ENCODE peak calls at places on chromosomes 6 and 20, in five cellular contexts. One of them, this sample, is unnamed.

GRCh38 chr6:15484115-15484514 is 178.7 kb downstream of the DTNBP1 start:
- DNase-seq in mammary epithelial cell: no peak
- DNase-seq in SK-N-SH: no peak
- DNase-seq in astrocyte: no peak
- DNase-seq in fibroblast of lung: no peak
- DNase-seq in this sample: no peak

GRCh38 chr6:90468080-90468479 is 118.8 kb downstream of the MAP3K7 start:
- DNase-seq in SK-N-SH: no peak
- DNase-seq in mammary epithelial cell: peak
- DNase-seq in astrocyte: peak
- DNase-seq in fibroblast of lung: peak
- DNase-seq in this sample: no peak

GRCh38 chr6:39280247-39280731 is 33.9 kb downstream of the KCNK17 start:
- DNase-seq in SK-N-SH: no peak
- DNase-seq in fibroblast of lung: no peak
- DNase-seq in mammary epithelial cell: peak
- DNase-seq in astrocyte: no peak
- DNase-seq in this sample: no peak

GRCh38 chr6:5723905-5724691 is 282.6 kb downstream of the NRN1 start:
- DNase-seq in SK-N-SH: no peak
- DNase-seq in mammary epithelial cell: no peak
- DNase-seq in fibroblast of lung: no peak
- DNase-seq in astrocyte: no peak
- DNase-seq in this sample: no peak

GRCh38 chr6:71404145-71404966 is 115.7 kb downstream of the OGFRL1 start:
- DNase-seq in mammary epithelial cell: peak
- DNase-seq in astrocyte: peak
- DNase-seq in SK-N-SH: no peak
- DNase-seq in fibroblast of lung: peak
- DNase-seq in this sample: peak

GRCh38 chr6:141848029-141848890 is 284.5 kb upstream of the GJE1 start:
- DNase-seq in fibroblast of lung: peak
- DNase-seq in SK-N-SH: no peak
- DNase-seq in astrocyte: peak
- DNase-seq in mammary epithelial cell: peak
- DNase-seq in this sample: no peak

GRCh38 chr20:33673411-33674293 is 576 bp downstream of the NECAB3 start:
- DNase-seq in astrocyte: no peak
- DNase-seq in fibroblast of lung: peak
- DNase-seq in SK-N-SH: peak
- DNase-seq in mammary epithelial cell: no peak
- DNase-seq in this sample: no peak

GRCh38 chr6:167232355-167232754 is 58.8 kb upstream of the UNC93A start:
- DNase-seq in fibroblast of lung: no peak
- DNase-seq in SK-N-SH: no peak
- DNase-seq in astrocyte: no peak
- DNase-seq in mammary epithelial cell: no peak
- DNase-seq in this sample: no peak

GRCh38 chr6:159062564-159062945 is 17.8 kb upstream of the TAGAP start:
- DNase-seq in astrocyte: no peak
- DNase-seq in SK-N-SH: no peak
- DNase-seq in mammary epithelial cell: no peak
- DNase-seq in fibroblast of lung: no peak
- DNase-seq in this sample: no peak

GRCh38 chr20:59013959-59014608 is 5.1 kb upstream of the TUBB1 start:
- DNase-seq in mammary epithelial cell: no peak
- DNase-seq in astrocyte: peak
- DNase-seq in fibroblast of lung: peak
- DNase-seq in SK-N-SH: no peak
- DNase-seq in this sample: peak

GRCh38 chr6:3739311-3739897 is 12.1 kb downstream of the PXDC1 start:
- DNase-seq in fibroblast of lung: no peak
- DNase-seq in astrocyte: no peak
- DNase-seq in mammary epithelial cell: no peak
- DNase-seq in SK-N-SH: no peak
- DNase-seq in this sample: no peak

GRCh38 chr6:33421344-33421643 is 1.4 kb downstream of the SYNGAP1 start:
- DNase-seq in SK-N-SH: no peak
- DNase-seq in mammary epithelial cell: no peak
- DNase-seq in fibroblast of lung: no peak
- DNase-seq in astrocyte: no peak
- DNase-seq in this sample: no peak

GRCh38 chr6:139468178-139468577 is 93.7 kb upstream of the CITED2 start:
- DNase-seq in fibroblast of lung: no peak
- DNase-seq in SK-N-SH: no peak
- DNase-seq in astrocyte: no peak
- DNase-seq in mammary epithelial cell: peak
- DNase-seq in this sample: no peak

GRCh38 chr6:62891065-62891647 is 320.1 kb upstream of the FKBP1C start:
- DNase-seq in fibroblast of lung: no peak
- DNase-seq in SK-N-SH: peak
- DNase-seq in mammary epithelial cell: no peak
- DNase-seq in astrocyte: no peak
- DNase-seq in this sample: peak

GRCh38 chr6:24919404-24919892 is 16.3 kb downstream of the RIPOR2 start:
- DNase-seq in SK-N-SH: no peak
- DNase-seq in mammary epithelial cell: no peak
- DNase-seq in astrocyte: no peak
- DNase-seq in fibroblast of lung: no peak
- DNase-seq in this sample: no peak

GRCh38 chr6:27518881-27519795 is 46.2 kb upstream of the ZNF184 start:
- DNase-seq in astrocyte: peak
- DNase-seq in SK-N-SH: peak
- DNase-seq in mammary epithelial cell: peak
- DNase-seq in fibroblast of lung: peak
- DNase-seq in this sample: peak

GRCh38 chr6:37695857-37696219 is 1.8 kb downstream of the MDGA1 start:
- DNase-seq in astrocyte: peak
- DNase-seq in SK-N-SH: peak
- DNase-seq in mammary epithelial cell: peak
- DNase-seq in fibroblast of lung: peak
- DNase-seq in this sample: peak

GRCh38 chr6:69789573-69789972 is 7.2 kb downstream of the LMBRD1 start:
- DNase-seq in mammary epithelial cell: no peak
- DNase-seq in astrocyte: no peak
- DNase-seq in fibroblast of lung: no peak
- DNase-seq in SK-N-SH: no peak
- DNase-seq in this sample: no peak

GRCh38 chr6:127146935-127147334 is 28.5 kb downstream of the RSPO3 start:
- DNase-seq in astrocyte: peak
- DNase-seq in SK-N-SH: no peak
- DNase-seq in mammary epithelial cell: peak
- DNase-seq in fibroblast of lung: peak
- DNase-seq in this sample: peak

GRCh38 chr6:157867155-157867559 is 44.1 kb downstream of the SNX9 start:
- DNase-seq in mammary epithelial cell: peak
- DNase-seq in SK-N-SH: no peak
- DNase-seq in fibroblast of lung: peak
- DNase-seq in astrocyte: peak
- DNase-seq in this sample: peak

GRCh38 chr20:25042531-25043498 is 15.1 kb downstream of the ACSS1 start:
- DNase-seq in astrocyte: no peak
- DNase-seq in mammary epithelial cell: no peak
- DNase-seq in fibroblast of lung: no peak
- DNase-seq in SK-N-SH: peak
- DNase-seq in this sample: no peak

GRCh38 chr6:85824329-85824728 is 181.6 kb upstream of the SYNCRIP start:
- DNase-seq in fibroblast of lung: no peak
- DNase-seq in mammary epithelial cell: no peak
- DNase-seq in SK-N-SH: no peak
- DNase-seq in astrocyte: no peak
- DNase-seq in this sample: no peak

GRCh38 chr6:110944681-110945151 is 13.8 kb upstream of the GTF3C6 start:
- DNase-seq in astrocyte: peak
- DNase-seq in fibroblast of lung: peak
- DNase-seq in SK-N-SH: no peak
- DNase-seq in mammary epithelial cell: peak
- DNase-seq in this sample: peak

GRCh38 chr20:37294262-37294981 is 5.0 kb downstream of the MANBAL start:
- DNase-seq in astrocyte: peak
- DNase-seq in SK-N-SH: no peak
- DNase-seq in fibroblast of lung: peak
- DNase-seq in mammary epithelial cell: no peak
- DNase-seq in this sample: peak

GRCh38 chr6:39811835-39812345 is 19.7 kb downstream of the DAAM2 start:
- DNase-seq in SK-N-SH: no peak
- DNase-seq in fibroblast of lung: no peak
- DNase-seq in astrocyte: no peak
- DNase-seq in mammary epithelial cell: no peak
- DNase-seq in this sample: no peak

GRCh38 chr6:34718867-34719441 is 22.4 kb upstream of the ILRUN start:
- DNase-seq in mammary epithelial cell: no peak
- DNase-seq in fibroblast of lung: peak
- DNase-seq in SK-N-SH: no peak
- DNase-seq in astrocyte: no peak
- DNase-seq in this sample: peak

GRCh38 chr6:17278289-17279061 is 2.7 kb upstream of the RBM24 start:
- DNase-seq in SK-N-SH: no peak
- DNase-seq in fibroblast of lung: peak
- DNase-seq in mammary epithelial cell: peak
- DNase-seq in astrocyte: peak
- DNase-seq in this sample: peak

GRCh38 chr6:39753745-39754084 is 28.5 kb upstream of the KIF6 start:
- DNase-seq in mammary epithelial cell: no peak
- DNase-seq in astrocyte: peak
- DNase-seq in SK-N-SH: no peak
- DNase-seq in fibroblast of lung: peak
- DNase-seq in this sample: no peak

GRCh38 chr6:42138630-42139619 is 3.5 kb downstream of the C6orf132 start:
- DNase-seq in mammary epithelial cell: no peak
- DNase-seq in SK-N-SH: no peak
- DNase-seq in astrocyte: no peak
- DNase-seq in fibroblast of lung: peak
- DNase-seq in this sample: no peak

GRCh38 chr6:42142118-42142835 is at the start of gene C6orf132:
- DNase-seq in mammary epithelial cell: peak
- DNase-seq in fibroblast of lung: peak
- DNase-seq in astrocyte: no peak
- DNase-seq in SK-N-SH: peak
- DNase-seq in this sample: no peak

GRCh38 chr6:42140756-42141602 is 1.4 kb downstream of the C6orf132 start:
- DNase-seq in astrocyte: no peak
- DNase-seq in SK-N-SH: peak
- DNase-seq in fibroblast of lung: peak
- DNase-seq in mammary epithelial cell: peak
- DNase-seq in this sample: no peak

GRCh38 chr6:42140051-42140450 is 2.4 kb downstream of the C6orf132 start:
- DNase-seq in fibroblast of lung: peak
- DNase-seq in astrocyte: no peak
- DNase-seq in SK-N-SH: no peak
- DNase-seq in mammary epithelial cell: peak
- DNase-seq in this sample: no peak

GRCh38 chr6:42141603-42142117 is 760 bp downstream of the C6orf132 start:
- DNase-seq in mammary epithelial cell: peak
- DNase-seq in SK-N-SH: no peak
- DNase-seq in astrocyte: no peak
- DNase-seq in fibroblast of lung: no peak
- DNase-seq in this sample: no peak
- H3K9ac ChIP-seq in mammary epithelial cell: peak
- H3K9ac ChIP-seq in SK-N-SH: no peak
- H3K9ac ChIP-seq in astrocyte: peak
- H3K9ac ChIP-seq in fibroblast of lung: peak
- H3K9ac ChIP-seq in this sample: peak

GRCh38 chr6:8182857-8183256 is 80.5 kb upstream of the EEF1E1 start:
- DNase-seq in mammary epithelial cell: no peak
- DNase-seq in astrocyte: no peak
- DNase-seq in fibroblast of lung: no peak
- DNase-seq in SK-N-SH: no peak
- DNase-seq in this sample: peak

GRCh38 chr6:8182209-8182845 is 80.0 kb upstream of the EEF1E1 start:
- DNase-seq in astrocyte: no peak
- DNase-seq in SK-N-SH: no peak
- DNase-seq in mammary epithelial cell: no peak
- DNase-seq in fibroblast of lung: no peak
- DNase-seq in this sample: peak

GRCh38 chr6:8181162-8181909 is 79.0 kb upstream of the EEF1E1 start:
- DNase-seq in fibroblast of lung: no peak
- DNase-seq in astrocyte: no peak
- DNase-seq in mammary epithelial cell: no peak
- DNase-seq in SK-N-SH: no peak
- DNase-seq in this sample: no peak

GRCh38 chr6:8183266-8183665 is 80.9 kb upstream of the EEF1E1 start:
- DNase-seq in astrocyte: no peak
- DNase-seq in mammary epithelial cell: no peak
- DNase-seq in fibroblast of lung: no peak
- DNase-seq in SK-N-SH: no peak
- DNase-seq in this sample: no peak

GRCh38 chr6:8180327-8181161 is 78.2 kb upstream of the EEF1E1 start:
- DNase-seq in fibroblast of lung: peak
- DNase-seq in mammary epithelial cell: peak
- DNase-seq in SK-N-SH: no peak
- DNase-seq in astrocyte: peak
- DNase-seq in this sample: peak
- H3K9ac ChIP-seq in fibroblast of lung: no peak
- H3K9ac ChIP-seq in mammary epithelial cell: no peak
- H3K9ac ChIP-seq in SK-N-SH: no peak
- H3K9ac ChIP-seq in astrocyte: peak
- H3K9ac ChIP-seq in this sample: no peak

DNA sequence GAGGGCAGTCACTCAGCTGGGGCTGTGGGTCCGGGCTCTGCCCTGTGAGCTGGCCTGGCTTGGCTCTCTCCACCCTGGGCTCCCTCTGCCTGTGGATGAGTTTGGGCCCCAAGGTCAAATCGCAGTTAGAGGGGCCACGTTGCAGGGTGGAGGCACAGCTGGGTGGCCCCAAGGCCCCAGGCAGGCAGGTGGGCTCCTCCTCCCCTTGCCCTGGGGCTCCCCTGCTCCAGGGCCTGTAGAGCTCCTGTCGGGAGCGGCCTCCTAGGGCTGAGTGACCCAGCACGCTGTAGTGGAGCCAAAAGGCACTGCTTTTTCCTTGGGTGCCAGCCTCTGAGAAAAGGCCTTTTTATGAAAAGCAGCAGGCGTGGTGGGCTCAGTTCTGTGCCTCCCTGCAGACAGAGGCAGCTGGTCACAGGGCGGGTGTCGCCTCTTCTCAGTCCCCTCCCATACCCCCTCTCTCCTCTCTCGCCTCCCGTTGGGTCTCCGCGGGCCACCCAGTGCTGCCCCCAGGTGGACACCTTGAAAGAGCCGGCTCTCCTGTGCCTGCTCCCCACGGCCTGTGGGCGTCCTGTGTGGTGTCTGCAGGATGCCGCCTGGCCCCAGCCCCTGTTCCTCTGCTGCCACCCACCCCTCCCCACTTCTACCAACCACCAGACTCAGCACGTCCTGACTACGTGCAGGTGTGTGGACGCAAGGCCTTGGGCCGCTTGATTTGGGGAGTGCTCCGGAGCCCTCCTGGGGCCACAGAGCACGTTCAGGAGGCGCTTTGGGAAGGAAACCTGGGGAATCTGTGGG is 13.2 kb downstream of the SS18L1 start:
- DNase-seq in fibroblast of lung: peak
- DNase-seq in SK-N-SH: peak
- DNase-seq in mammary epithelial cell: no peak
- DNase-seq in astrocyte: no peak
- DNase-seq in this sample: peak
- H3K9ac ChIP-seq in fibroblast of lung: no peak
- H3K9ac ChIP-seq in SK-N-SH: no peak
- H3K9ac ChIP-seq in mammary epithelial cell: no peak
- H3K9ac ChIP-seq in astrocyte: no peak
- H3K9ac ChIP-seq in this sample: no peak

GRCh38 chr20:63896136-63896890 is 1.4 kb downstream of the DNAJC5 start:
- DNase-seq in SK-N-SH: no peak
- DNase-seq in mammary epithelial cell: peak
- DNase-seq in fibroblast of lung: peak
- DNase-seq in astrocyte: peak
- DNase-seq in this sample: peak
- H3K9ac ChIP-seq in SK-N-SH: peak
- H3K9ac ChIP-seq in mammary epithelial cell: peak
- H3K9ac ChIP-seq in fibroblast of lung: peak
- H3K9ac ChIP-seq in astrocyte: peak
- H3K9ac ChIP-seq in this sample: peak